ENCODE peak calls at places on chromosomes 12 and 14, in nine cellular contexts. M is pancreas, D is IMR-90, W is astrocyte, U is fibroblast of lung, N is choroid plexus epithelial cell, R is transverse colon, E is suprapubic skin, Z is GM12865. T is an unnamed sample.

GRCh38 chr12:58106185-58106584 is 164.8 kb downstream of the ATP23 start:
- DNase-seq in R (no peak), N (no peak), M (no peak), W (no peak), U (no peak), D (no peak), E (no peak), Z (no peak), T (no peak)

GRCh38 chr12:119154435-119154818 is 24.3 kb upstream of the HSPB8 start:
- DNase-seq in U (no peak), R (no peak), Z (peak), E (no peak), D (no peak), M (no peak), N (peak), W (no peak), T (no peak)

GRCh38 chr14:53187921-53188463 is 34.9 kb upstream of the DDHD1 start:
- DNase-seq in Z (no peak), N (no peak), R (no peak), W (no peak), D (no peak), M (no peak), E (no peak), U (peak), T (no peak)

GRCh38 chr12:1877169-1877878 is 41.1 kb downstream of the CACNA2D4 start:
- DNase-seq in E (no peak), Z (no peak), U (no peak), M (no peak), W (no peak), D (no peak), N (no peak), R (no peak), T (no peak)

GRCh38 chr12:103672401-103673119 is 85.5 kb downstream of the STAB2 start:
- DNase-seq in D (peak), W (peak), E (no peak), Z (no peak), U (peak), R (peak), M (no peak), N (no peak), T (no peak)

GRCh38 chr14:22545842-22546721 is 42.9 kb downstream of the DAD1 start:
- DNase-seq in U (peak), D (peak), Z (no peak), M (no peak), E (no peak), W (peak), R (no peak), N (peak), T (peak)

GRCh38 chr12:41956353-41956752 is 188.3 kb downstream of the GXYLT1 start:
- DNase-seq in D (no peak), Z (no peak), N (no peak), E (no peak), R (no peak), U (peak), M (no peak), W (peak), T (no peak)

GRCh38 chr14:104639889-104640548 is 35.4 kb upstream of the TMEM179 start:
- DNase-seq in Z (peak), M (peak), N (peak), E (no peak), R (peak), U (peak), W (no peak), D (peak), T (peak)

GRCh38 chr14:105313381-105314286 is 914 bp upstream of the PACS2 start:
- DNase-seq in R (peak), N (no peak), M (no peak), E (no peak), U (no peak), D (no peak), Z (peak), W (no peak), T (no peak)

GRCh38 chr14:23601845-23602180 is 23.2 kb upstream of the JPH4 start:
- DNase-seq in W (no peak), Z (peak), D (no peak), R (no peak), M (no peak), E (no peak), N (no peak), U (no peak), T (no peak)

GRCh38 chr12:50690923-50691322 is 73.0 kb upstream of the ATF1 start:
- DNase-seq in W (peak), N (peak), R (no peak), D (no peak), Z (no peak), U (peak), M (peak), E (no peak), T (peak)

GRCh38 chr14:50260511-50260910 is 29.1 kb upstream of the SOS2 start:
- DNase-seq in N (peak), U (peak), W (peak), D (peak), Z (peak), E (no peak), R (no peak), M (no peak), T (peak)

GRCh38 chr14:54662491-54663116 is 95.7 kb downstream of the SAMD4A start:
- DNase-seq in E (no peak), M (no peak), N (no peak), Z (no peak), D (no peak), R (no peak), U (no peak), W (no peak), T (no peak)

GRCh38 chr14:88879016-88879415 is 54.6 kb downstream of the TTC8 start:
- DNase-seq in D (peak), Z (no peak), M (no peak), N (peak), E (no peak), U (peak), W (peak), R (no peak), T (peak)

GRCh38 chr14:26594148-26594547 is 3.7 kb downstream of the NOVA1 start:
- DNase-seq in Z (no peak), E (no peak), M (no peak), N (no peak), W (no peak), U (no peak), D (no peak), R (no peak), T (no peak)

GRCh38 chr14:20247651-20248246 is 8.7 kb downstream of the OR11H4 start:
- DNase-seq in W (no peak), N (no peak), E (no peak), Z (peak), R (no peak), M (no peak), U (no peak), D (no peak), T (no peak)

GRCh38 chr12:26274441-26275312 is 79.3 kb downstream of the SSPN start:
- DNase-seq in E (peak), D (peak), R (peak), W (peak), N (peak), Z (peak), M (peak), U (peak), T (peak)

GRCh38 chr12:23906329-23906728 is 43.1 kb downstream of the SOX5 start:
- DNase-seq in R (no peak), E (no peak), U (peak), W (peak), D (peak), M (no peak), N (peak), Z (no peak), T (no peak)

GRCh38 chr14:54108481-54109471 is 152.2 kb upstream of the BMP4 start:
- DNase-seq in N (peak), E (no peak), M (no peak), R (no peak), U (peak), W (peak), Z (peak), D (peak), T (peak)

GRCh38 chr12:59657266-59657665 is 61.4 kb downstream of the SLC16A7 start:
- DNase-seq in W (peak), R (no peak), N (peak), E (no peak), M (no peak), U (peak), D (peak), Z (no peak), T (peak)

GRCh38 chr14:76977793-76978730 is 50.4 kb downstream of the IRF2BPL start:
- DNase-seq in Z (peak), D (peak), R (peak), E (peak), W (peak), N (peak), U (peak), M (no peak), T (peak)

GRCh38 chr12:3342051-3342450 is 149.0 kb upstream of the PRMT8 start:
- DNase-seq in M (no peak), W (no peak), U (peak), E (no peak), D (peak), R (no peak), Z (peak), N (peak), T (peak)

GRCh38 chr12:124327362-124328043 is 32.6 kb downstream of the RFLNA start:
- DNase-seq in Z (no peak), W (no peak), D (no peak), U (no peak), E (no peak), R (no peak), N (no peak), M (peak), T (no peak)

GRCh38 chr14:60485600-60486251 is at the start of gene C14orf39:
- DNase-seq in Z (no peak), R (no peak), M (no peak), E (no peak), N (peak), D (peak), W (no peak), U (peak), T (peak)

GRCh38 chr14:76084374-76084773 is 67.3 kb upstream of the GPATCH2L start:
- DNase-seq in W (no peak), Z (no peak), U (no peak), M (no peak), D (no peak), N (no peak), E (no peak), R (no peak), T (no peak)

GRCh38 chr12:49295087-49296001 is at the start of gene PRPH:
- DNase-seq in E (peak), Z (no peak), U (no peak), M (peak), N (no peak), R (no peak), D (no peak), W (no peak), T (no peak)

GRCh38 chr12:85683051-85683450 is 153.2 kb downstream of the RASSF9 start:
- DNase-seq in N (no peak), D (no peak), W (no peak), Z (no peak), R (no peak), U (no peak), E (no peak), M (no peak), T (no peak)

GRCh38 chr14:94555991-94556390 is 5.3 kb upstream of the SERPINA4 start:
- DNase-seq in D (no peak), M (no peak), U (no peak), Z (no peak), R (no peak), E (no peak), N (no peak), W (no peak), T (no peak)

GRCh38 chr14:52079239-52079956 is 10.5 kb upstream of the NID2 start:
- DNase-seq in D (peak), N (peak), R (no peak), U (peak), Z (no peak), E (no peak), M (no peak), W (peak), T (peak)

GRCh38 chr12:13044002-13044858 is at the start of gene FAM234B:
- DNase-seq in N (peak), W (peak), D (peak), R (peak), E (peak), M (peak), U (peak), Z (peak), T (peak)

GRCh38 chr12:123933214-123933613 is 39.4 kb downstream of the CCDC92 start:
- DNase-seq in R (no peak), D (no peak), E (no peak), Z (no peak), N (no peak), W (no peak), M (no peak), U (no peak), T (no peak)

GRCh38 chr12:737117-737739 is 15.2 kb upstream of the WNK1 start:
- DNase-seq in W (no peak), U (no peak), E (no peak), D (no peak), R (no peak), N (no peak), Z (no peak), M (no peak), T (no peak)

GRCh38 chr12:56351325-56351724 is 8.6 kb downstream of the STAT2 start:
- DNase-seq in U (no peak), D (no peak), M (no peak), N (no peak), Z (no peak), E (no peak), W (no peak), R (no peak), T (no peak)

GRCh38 chr12:114306646-114307045 is 99.3 kb downstream of the TBX5 start:
- DNase-seq in M (no peak), E (no peak), N (no peak), Z (no peak), U (peak), D (peak), R (no peak), W (peak), T (peak)

GRCh38 chr12:64609543-64610091 is 678 bp upstream of the RASSF3 start:
- DNase-seq in U (peak), M (no peak), Z (no peak), W (peak), E (no peak), R (no peak), N (peak), D (peak), T (peak)

GRCh38 chr12:124437621-124438414 is 129.6 kb downstream of the NCOR2 start:
- DNase-seq in N (no peak), W (no peak), M (no peak), U (no peak), Z (no peak), E (no peak), D (no peak), R (no peak), T (no peak)

GRCh38 chr12:52379536-52379935 is 5.9 kb downstream of the KRT84 start:
- DNase-seq in R (no peak), W (no peak), Z (no peak), N (no peak), D (no peak), M (no peak), U (no peak), E (no peak), T (no peak)

GRCh38 chr12:52382854-52383253 is 2.6 kb downstream of the KRT84 start:
- DNase-seq in Z (peak), E (no peak), D (no peak), U (no peak), R (no peak), N (no peak), W (no peak), M (no peak), T (no peak)

GRCh38 chr12:52381206-52381605 is 4.2 kb downstream of the KRT84 start:
- DNase-seq in D (no peak), N (no peak), R (no peak), M (no peak), U (no peak), E (no peak), W (no peak), Z (no peak), T (no peak)

GRCh38 chr12:52378091-52378490 is 7.4 kb downstream of the KRT84 start:
- DNase-seq in M (no peak), Z (no peak), W (no peak), U (no peak), R (no peak), N (no peak), E (peak), D (no peak), T (no peak)

GRCh38 chr12:52380271-52380694 is 5.2 kb downstream of the KRT84 start:
- DNase-seq in E (no peak), W (no peak), R (peak), N (peak), D (no peak), Z (no peak), U (no peak), M (peak), T (peak)
- TF ChIP-seq CTCF in E (peak), W (peak), R (peak), N (peak), D (peak), Z (peak), U (peak), M (no peak), T (peak)

DNA sequence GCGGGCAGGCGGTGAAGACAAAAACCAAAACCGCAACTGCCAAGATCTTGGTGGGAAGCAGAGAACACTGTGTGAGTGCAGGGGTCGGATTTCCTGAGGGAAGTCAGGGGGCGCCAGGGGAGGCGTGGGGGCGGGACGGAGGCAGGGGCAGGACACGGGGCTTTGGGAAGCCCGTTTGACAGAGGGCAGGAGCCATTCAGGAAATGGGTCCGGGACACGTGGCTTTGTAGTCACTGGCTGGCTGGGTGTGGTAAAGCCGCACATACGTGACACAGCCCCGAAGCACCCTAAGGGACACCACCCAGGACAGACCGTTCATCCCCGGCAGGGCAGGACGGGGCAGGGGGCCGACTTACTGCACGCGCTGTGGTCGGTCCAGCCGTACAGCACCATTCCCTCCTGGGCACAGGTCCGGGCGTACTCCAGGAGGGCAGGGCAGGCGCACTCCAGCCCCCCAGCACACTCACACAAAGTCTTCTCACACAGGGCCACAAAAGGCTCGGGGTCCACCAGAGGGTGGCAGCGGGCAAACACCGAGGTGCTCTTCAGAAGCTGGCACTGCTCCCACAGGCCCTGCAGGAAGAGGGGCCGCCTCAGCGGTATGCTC is 49.4 kb downstream of the VWF start:
- DNase-seq in W (no peak), Z (no peak), M (no peak), U (peak), R (peak), N (no peak), E (no peak), D (no peak), T (peak)
- H3K4me3 ChIP-seq in W (peak), Z (peak), M (no peak), U (no peak), R (peak), N (peak), E (peak), D (no peak), T (peak)

GRCh38 chr14:40199101-40199500 is 766.9 kb upstream of the FBXO33 start:
- DNase-seq in D (no peak), R (no peak), M (no peak), Z (no peak), E (no peak), W (no peak), N (no peak), U (no peak), T (no peak)

DNA sequence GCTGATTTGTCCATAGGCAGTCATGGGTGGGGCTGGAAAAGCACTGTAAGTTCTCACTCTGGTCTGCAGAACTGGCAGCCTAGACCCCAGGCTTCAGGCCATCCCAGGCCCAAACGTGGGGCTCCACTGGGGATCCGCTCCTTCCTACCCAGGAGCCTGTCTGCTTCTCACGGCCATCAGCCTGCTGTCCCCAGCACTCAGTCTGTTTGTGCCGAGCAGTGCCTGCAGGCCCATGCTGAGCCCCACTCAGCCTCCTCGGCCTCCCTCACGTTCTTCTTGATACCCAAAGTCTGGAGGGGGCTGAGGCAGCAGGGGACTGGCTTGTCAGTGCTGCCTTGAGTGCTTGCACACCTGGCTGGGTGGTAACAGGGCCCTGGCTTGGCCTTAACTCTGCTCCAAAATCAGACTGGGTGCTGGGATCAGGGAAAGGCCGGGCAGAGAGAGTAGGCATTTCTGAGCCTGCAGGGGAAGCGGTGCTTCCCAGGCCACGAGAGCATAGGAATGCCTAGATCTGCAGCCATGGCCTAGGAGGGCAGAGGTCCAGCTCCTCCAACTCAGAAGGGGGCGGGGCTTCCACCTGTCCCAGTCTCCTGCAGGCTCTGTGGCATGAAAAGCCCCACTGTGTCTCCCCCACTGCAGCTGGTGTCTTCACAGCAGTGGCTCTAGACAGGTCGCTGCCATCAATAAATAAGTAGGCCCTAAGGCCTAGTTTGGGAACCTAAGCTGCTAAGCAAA is 772.4 kb upstream of the FBXO33 start:
- DNase-seq in U (no peak), E (no peak), W (no peak), M (no peak), N (no peak), R (no peak), D (no peak), Z (no peak), T (no peak)
- TF ChIP-seq CTCF in U (no peak), E (no peak), W (no peak), M (no peak), N (no peak), R (no peak), D (no peak), Z (no peak), T (no peak)

GRCh38 chr12:122891661-122892525 is 4.0 kb downstream of the VPS37B start:
- DNase-seq in M (no peak), E (no peak), D (peak), R (no peak), W (peak), N (peak), Z (no peak), U (peak), T (peak)
- H3K4me3 ChIP-seq in M (no peak), E (peak), D (peak), R (peak), W (peak), N (no peak), Z (no peak), U (peak), T (peak)

T was measured in fibroblast of villous mesenchyme.